ENCODE peak calls at places on chromosomes 2 and 18, in four cellular contexts. A is right atrium auricular region, O is sigmoid colon, Q is heart right ventricle. N is an unnamed sample.

GRCh38 chr2:225013432-225014048 is 28.7 kb downstream of the DOCK10 start:
- DNase-seq in Q (no peak), O (no peak), A (no peak), N (no peak)

GRCh38 chr2:135689679-135690078 is 52.0 kb upstream of the UBXN4 start:
- DNase-seq in O (no peak), Q (no peak), A (no peak), N (no peak)

GRCh38 chr2:126979604-126980003 is 80.9 kb downstream of the TEX51 start:
- DNase-seq in O (no peak), Q (no peak), A (no peak), N (no peak)

GRCh38 chr2:84807063-84807485 is 73.8 kb downstream of the TRABD2A start:
- DNase-seq in A (no peak), O (no peak), Q (no peak), N (no peak)

GRCh38 chr2:144982481-144982880 is 462.6 kb upstream of the ZEB2 start:
- DNase-seq in O (no peak), A (no peak), Q (no peak), N (no peak)

GRCh38 chr2:211688196-211688595 is 850.4 kb downstream of the ERBB4 start:
- DNase-seq in Q (no peak), O (no peak), A (no peak), N (no peak)

GRCh38 chr2:237723613-237724012 is 75.0 kb upstream of the RBM44 start:
- DNase-seq in Q (peak; percentile 41), A (peak; percentile 56), O (peak; percentile 72), N (no peak)

GRCh38 chr2:20282916-20283592 is 58.1 kb upstream of the SDC1 start:
- DNase-seq in O (peak; percentile 88), A (no peak), Q (peak; percentile 74), N (peak; percentile 76)

GRCh38 chr2:174014699-174015070 is 49.5 kb upstream of the SP3 start:
- DNase-seq in A (no peak), Q (no peak), O (peak; percentile 40), N (no peak)

GRCh38 chr2:147141930-147142329 is 702.9 kb upstream of the ACVR2A start:
- DNase-seq in O (no peak), A (no peak), Q (no peak), N (no peak)

GRCh38 chr2:47065771-47066380 is 89.2 kb downstream of the STPG4 start:
- DNase-seq in O (no peak), A (no peak), Q (no peak), N (no peak)

GRCh38 chr2:213559053-213559452 is 274.8 kb downstream of the SPAG16 start:
- DNase-seq in O (no peak), Q (no peak), A (no peak), N (no peak)

GRCh38 chr2:101883860-101884259 is 107.9 kb upstream of the IL1R2 start:
- DNase-seq in A (no peak), Q (no peak), O (no peak), N (no peak)

GRCh38 chr2:8567469-8568108 is 114.3 kb upstream of the ID2 start:
- DNase-seq in O (peak; percentile 45), A (no peak), Q (no peak), N (no peak)

GRCh38 chr18:64791211-64791610 is 642.3 kb upstream of the LINC00305 start:
- DNase-seq in A (no peak), Q (no peak), O (no peak), N (no peak)

GRCh38 chr2:9538000-9538507 is 17.6 kb downstream of the ADAM17 start:
- DNase-seq in A (no peak), O (no peak), Q (no peak), N (no peak)

GRCh38 chr2:180829261-180829660 is 151.1 kb upstream of the UBE2E3 start:
- DNase-seq in A (no peak), O (no peak), Q (no peak), N (no peak)

GRCh38 chr2:212930556-212930955 is 220.9 kb downstream of the IKZF2 start:
- DNase-seq in A (no peak), O (no peak), Q (no peak), N (no peak)

GRCh38 chr2:26850565-26850964 is 2.6 kb downstream of the DPYSL5 start:
- DNase-seq in A (no peak), O (no peak), Q (no peak), N (no peak)

GRCh38 chr2:12083081-12083569 is 336.7 kb downstream of the LPIN1 start:
- DNase-seq in Q (no peak), O (no peak), A (no peak), N (no peak)

GRCh38 chr18:27605107-27605834 is 420.2 kb upstream of the CHST9 start:
- DNase-seq in O (no peak), A (peak; percentile 66), Q (no peak), N (peak; percentile 25)

GRCh38 chr2:235238537-235238936 is 255.3 kb upstream of the AGAP1 start:
- DNase-seq in A (peak; percentile 73), O (peak; percentile 75), Q (peak; percentile 55), N (peak; percentile 32)

GRCh38 chr2:152508446-152508845 is 173.5 kb downstream of the FMNL2 start:
- DNase-seq in O (no peak), Q (no peak), A (no peak), N (no peak)

GRCh38 chr2:1620081-1620480 is 124.2 kb downstream of the PXDN start:
- DNase-seq in A (no peak), Q (no peak), O (no peak), N (no peak)

GRCh38 chr2:225598922-225599321 is 199.4 kb downstream of the NYAP2 start:
- DNase-seq in Q (no peak), O (no peak), A (no peak), N (no peak)

GRCh38 chr2:107001081-107001480 is 115.1 kb upstream of the ST6GAL2 start:
- DNase-seq in Q (no peak), A (no peak), O (no peak), N (no peak)

GRCh38 chr2:235605306-235605998 is 111.6 kb downstream of the AGAP1 start:
- DNase-seq in O (peak; percentile 94), A (peak; percentile 96), Q (peak; percentile 76), N (peak; percentile 78)

GRCh38 chr2:207479198-207479785 is 50.5 kb upstream of the CREB1 start:
- DNase-seq in O (no peak), A (no peak), Q (no peak), N (no peak)

GRCh38 chr2:23235292-23235691 is 149.7 kb upstream of the KLHL29 start:
- DNase-seq in Q (no peak), O (no peak), A (no peak), N (no peak)

GRCh38 chr2:42474765-42475454 is 18.9 kb downstream of the KCNG3 start:
- DNase-seq in A (no peak), O (no peak), Q (no peak), N (no peak)

GRCh38 chr18:59220784-59221765 is 1.1 kb downstream of the GRP start:
- DNase-seq in O (no peak), Q (no peak), A (no peak), N (no peak)

GRCh38 chr2:207048421-207048820 is 109.1 kb downstream of the CPO start:
- DNase-seq in O (no peak), Q (no peak), A (no peak), N (no peak)

DNA sequence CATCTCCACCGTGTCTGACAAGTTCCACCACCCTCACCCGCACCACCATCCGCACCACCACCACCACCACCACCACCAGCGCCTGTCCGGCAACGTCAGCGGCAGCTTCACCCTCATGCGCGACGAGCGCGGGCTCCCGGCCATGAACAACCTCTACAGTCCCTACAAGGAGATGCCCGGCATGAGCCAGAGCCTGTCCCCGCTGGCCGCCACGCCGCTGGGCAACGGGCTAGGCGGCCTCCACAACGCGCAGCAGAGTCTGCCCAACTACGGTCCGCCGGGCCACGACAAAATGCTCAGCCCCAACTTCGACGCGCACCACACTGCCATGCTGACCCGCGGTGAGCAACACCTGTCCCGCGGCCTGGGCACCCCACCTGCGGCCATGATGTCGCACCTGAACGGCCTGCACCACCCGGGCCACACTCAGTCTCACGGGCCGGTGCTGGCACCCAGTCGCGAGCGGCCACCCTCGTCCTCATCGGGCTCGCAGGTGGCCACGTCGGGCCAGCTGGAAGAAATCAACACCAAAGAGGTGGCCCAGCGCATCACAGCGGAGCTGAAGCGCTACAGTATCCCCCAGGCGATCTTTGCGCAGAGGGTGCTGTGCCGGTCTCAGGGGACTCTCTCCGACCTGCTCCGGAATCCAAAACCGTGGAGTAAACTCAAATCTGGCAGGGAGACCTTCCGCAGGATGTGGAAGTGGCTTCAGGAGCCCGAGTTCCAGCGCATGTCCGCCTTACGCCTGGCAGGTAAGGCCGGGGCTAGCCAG is 1.2 kb downstream of the ONECUT2 start:
- DNase-seq in O (no peak), Q (no peak), A (no peak), N (no peak)
- H3K27ac ChIP-seq in O (no peak overlapping the region), Q (no peak overlapping the region), A (no peak overlapping the region), N (no peak overlapping the region)

GRCh38 chr2:217942731-217943335 is 60.0 kb downstream of the TNS1 start:
- DNase-seq in O (no peak), A (no peak), Q (no peak), N (peak; percentile 48)
- H3K27ac ChIP-seq in O (peak overlapping the region; percentile 94), A (peak overlapping the region; percentile 96), Q (peak overlapping the region; percentile 89), N (peak overlapping the region; percentile 89)

DNA sequence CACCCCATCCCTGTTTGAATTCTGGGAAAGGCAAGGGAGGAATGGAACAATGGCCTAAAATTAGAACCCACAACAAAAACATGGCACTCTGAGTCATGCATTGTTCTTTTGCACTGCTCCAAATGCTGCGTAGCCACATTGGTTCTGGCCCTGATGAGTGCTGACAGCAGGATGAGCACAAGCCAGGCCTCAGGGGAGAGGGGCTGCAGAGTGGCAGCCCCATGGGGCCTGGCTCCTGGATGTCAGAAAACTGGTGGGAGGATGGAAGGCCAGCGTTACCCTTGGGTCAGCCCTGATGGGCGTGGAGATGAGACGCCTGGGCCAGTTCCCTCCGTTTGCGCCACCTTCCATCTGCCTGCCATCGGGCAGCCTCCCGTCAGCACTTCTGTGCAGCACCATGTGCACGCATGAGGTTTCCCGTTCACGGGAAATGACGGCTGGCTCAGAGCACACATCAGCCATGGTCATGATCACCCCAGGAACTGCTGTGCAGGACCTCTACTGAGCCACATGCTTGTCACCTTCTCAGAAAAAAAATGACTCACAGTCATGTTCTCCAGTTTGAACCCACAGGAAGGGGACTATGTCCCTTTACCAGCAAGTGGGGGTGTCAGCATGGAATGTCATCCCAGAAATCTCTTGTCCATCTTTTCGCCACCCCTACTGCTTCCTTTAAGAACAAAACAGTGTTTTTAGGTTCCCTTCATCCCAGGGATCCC is 65.5 kb downstream of the CYP26B1 start:
- DNase-seq in O (no peak), Q (no peak), A (peak; percentile 11), N (no peak)
- H3K27ac ChIP-seq in O (no peak overlapping the region), Q (no peak overlapping the region), A (no peak overlapping the region), N (no peak overlapping the region)

GRCh38 chr2:77519888-77520506 is 2.2 kb downstream of the LRRTM4 start:
- DNase-seq in A (no peak), Q (no peak), O (no peak), N (no peak)

GRCh38 chr2:77522883-77523282 is 707 bp upstream of the LRRTM4 start:
- DNase-seq in Q (no peak), O (no peak), A (no peak), N (no peak)

GRCh38 chr2:77520981-77521380 is 1.2 kb downstream of the LRRTM4 start:
- DNase-seq in Q (no peak), A (no peak), O (no peak), N (no peak)

GRCh38 chr2:77521482-77521881 is 694 bp downstream of the LRRTM4 start:
- DNase-seq in O (no peak), A (no peak), Q (no peak), N (no peak)

DNA sequence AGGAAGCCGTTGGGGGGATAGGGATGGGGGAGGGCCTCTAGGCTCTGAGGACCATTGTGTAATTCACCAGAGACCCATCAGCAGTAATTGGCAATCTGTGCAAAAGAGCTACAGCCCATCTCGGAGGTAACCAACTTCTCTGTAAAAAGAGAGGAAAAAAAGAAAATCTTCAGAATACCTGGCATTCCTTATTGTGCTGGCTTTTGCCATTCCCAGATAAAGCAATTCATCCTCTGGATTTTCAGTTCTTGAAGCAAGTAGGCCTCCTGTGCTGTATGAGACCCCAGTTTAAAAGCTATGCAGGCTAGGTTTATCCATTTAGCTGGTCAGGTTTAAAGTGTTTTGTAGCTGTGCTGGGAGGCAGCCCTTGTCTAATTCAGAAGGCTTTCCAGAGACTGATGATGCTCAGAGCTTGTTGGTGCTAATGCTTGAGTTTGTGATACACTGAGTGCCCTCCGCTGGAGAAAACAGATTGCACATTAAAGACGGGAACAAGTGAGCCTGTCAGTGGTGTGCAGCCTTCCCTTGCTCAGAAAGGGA is at the start of gene LRRTM4:
- DNase-seq in Q (no peak), O (no peak), A (no peak), N (no peak)
- H3K27ac ChIP-seq in Q (no peak within 1 kb of the TSS), O (no peak within 1 kb of the TSS), A (no peak within 1 kb of the TSS), N (no peak within 1 kb of the TSS)

N was measured in substantia nigra.